ENCODE peak calls at places on chromosomes 2 and 18, in four cellular contexts. Y is HepG2, C is K562, G is SK-N-SH. P is an unnamed sample.

GRCh38 chr2:197191177-197191947 is 119.2 kb downstream of the ANKRD44 start:
- DNase-seq in Y (peak), C (peak), G (peak), P (no peak)

GRCh38 chr2:223588251-223588650 is 13.9 kb downstream of the SCG2 start:
- DNase-seq in Y (no peak), C (no peak), G (no peak), P (no peak)

GRCh38 chr2:75523313-75524275 is 37.1 kb downstream of the EVA1A start:
- DNase-seq in Y (peak), C (no peak), G (no peak), P (no peak)

GRCh38 chr2:9057939-9058761 is 54.7 kb upstream of the MBOAT2 start:
- DNase-seq in Y (no peak), C (no peak), G (no peak), P (no peak)

GRCh38 chr2:237888389-237888788 is 29.0 kb downstream of the RAMP1 start:
- DNase-seq in Y (peak), C (no peak), G (no peak), P (no peak)

GRCh38 chr2:32990556-32990955 is 43.8 kb downstream of the LTBP1 start:
- DNase-seq in Y (no peak), C (no peak), G (no peak), P (no peak)

GRCh38 chr2:170715062-170715931 is at the start of gene SP5:
- DNase-seq in Y (peak), C (peak), G (peak), P (peak)

GRCh38 chr2:144194331-144195071 is 325.4 kb downstream of the ZEB2 start:
- DNase-seq in Y (no peak), C (no peak), G (no peak), P (no peak)

GRCh38 chr2:95388091-95388692 is 14.3 kb upstream of the FAHD2A start:
- DNase-seq in Y (no peak), C (no peak), G (no peak), P (no peak)

GRCh38 chr2:207283356-207283755 is 117.6 kb upstream of the KLF7 start:
- DNase-seq in Y (no peak), C (no peak), G (no peak), P (no peak)

GRCh38 chr2:1033058-1033457 is 82.4 kb downstream of the SNTG2 start:
- DNase-seq in Y (no peak), C (no peak), G (no peak), P (no peak)

GRCh38 chr2:138572318-138572717 is 70.7 kb downstream of the SPOPL start:
- DNase-seq in Y (no peak), C (no peak), G (no peak), P (no peak)

GRCh38 chr18:70028084-70028483 is 80.4 kb upstream of the CD226 start:
- DNase-seq in Y (no peak), C (no peak), G (no peak), P (no peak)

GRCh38 chr2:115161531-115162453 is 719.4 kb downstream of the DPP10 start:
- DNase-seq in Y (no peak), C (no peak), G (peak), P (peak)

GRCh38 chr18:72652990-72653593 is 109.0 kb upstream of the CBLN2 start:
- DNase-seq in Y (peak), C (peak), G (peak), P (peak)

GRCh38 chr18:2952605-2953004 is 60.3 kb downstream of the LPIN2 start:
- DNase-seq in Y (no peak), C (no peak), G (no peak), P (no peak)

GRCh38 chr18:61157451-61157850 is 175.8 kb upstream of the CDH20 start:
- DNase-seq in Y (no peak), C (no peak), G (no peak), P (no peak)

GRCh38 chr18:45174755-45175154 is 440.5 kb upstream of the SLC14A2 start:
- DNase-seq in Y (no peak), C (no peak), G (peak), P (no peak)

GRCh38 chr2:45128580-45128997 is 119.3 kb upstream of the SIX2 start:
- DNase-seq in Y (no peak), C (no peak), G (peak), P (no peak)

GRCh38 chr18:12722731-12723130 is 19.9 kb downstream of the PSMG2 start:
- DNase-seq in Y (no peak), C (no peak), G (no peak), P (no peak)

GRCh38 chr2:235262750-235263149 is 231.1 kb upstream of the AGAP1 start:
- DNase-seq in Y (no peak), C (no peak), G (no peak), P (no peak)

GRCh38 chr2:155633060-155633839 is 699.3 kb downstream of the NR4A2 start:
- DNase-seq in Y (no peak), C (no peak), G (no peak), P (no peak)

GRCh38 chr2:174546519-174547506 is 50.8 kb downstream of the WIPF1 start:
- DNase-seq in Y (peak), C (peak), G (peak), P (peak)

GRCh38 chr2:134375935-134376334 is 122.1 kb downstream of the MGAT5 start:
- DNase-seq in Y (peak), C (no peak), G (peak), P (peak)

GRCh38 chr2:215841175-215841816 is 172.1 kb downstream of the MREG start:
- DNase-seq in Y (no peak), C (no peak), G (no peak), P (no peak)

DNA sequence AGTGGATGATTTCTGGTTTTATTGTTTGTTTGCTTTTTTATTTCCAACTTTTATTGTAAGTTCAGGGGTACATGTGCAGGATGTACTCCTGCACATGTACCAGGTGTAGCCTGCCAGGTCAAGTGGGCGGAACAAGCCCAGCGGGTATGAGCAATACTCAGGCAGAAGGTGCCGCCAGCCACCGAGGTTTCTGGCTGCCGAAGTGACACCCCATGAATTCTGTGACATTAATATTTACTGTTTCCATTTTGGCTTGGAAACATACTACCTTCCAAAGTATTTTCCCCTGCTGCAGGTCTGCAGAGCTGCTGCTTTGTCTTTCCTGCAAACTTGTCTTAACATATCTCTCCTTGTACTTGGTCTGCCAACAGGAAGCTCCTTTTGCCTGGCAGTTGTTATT is 78.5 kb downstream of the PTPN4 start:
- DNase-seq in Y (no peak), C (no peak), G (no peak), P (no peak)
- TF ChIP-seq FOXJ3 in Y (no peak), C (no peak), G (no peak), P (no peak)

GRCh38 chr18:31566576-31567306 is 24.9 kb upstream of the TTR start:
- DNase-seq in Y (peak), C (no peak), G (no peak), P (no peak)
- TF ChIP-seq FOXJ3 in Y (no peak), C (no peak), G (no peak), P (no peak)

GRCh38 chr2:241249654-241250053 is 61.2 kb downstream of the ANO7 start:
- DNase-seq in Y (no peak), C (no peak), G (no peak), P (no peak)

GRCh38 chr2:241248897-241249296 is 60.4 kb downstream of the ANO7 start:
- DNase-seq in Y (no peak), C (no peak), G (no peak), P (no peak)

GRCh38 chr2:241244368-241244767 is 55.9 kb downstream of the ANO7 start:
- DNase-seq in Y (no peak), C (no peak), G (no peak), P (no peak)

GRCh38 chr2:241252778-241253475 is 62.5 kb downstream of the HDLBP start:
- DNase-seq in Y (no peak), C (no peak), G (no peak), P (no peak)

DNA sequence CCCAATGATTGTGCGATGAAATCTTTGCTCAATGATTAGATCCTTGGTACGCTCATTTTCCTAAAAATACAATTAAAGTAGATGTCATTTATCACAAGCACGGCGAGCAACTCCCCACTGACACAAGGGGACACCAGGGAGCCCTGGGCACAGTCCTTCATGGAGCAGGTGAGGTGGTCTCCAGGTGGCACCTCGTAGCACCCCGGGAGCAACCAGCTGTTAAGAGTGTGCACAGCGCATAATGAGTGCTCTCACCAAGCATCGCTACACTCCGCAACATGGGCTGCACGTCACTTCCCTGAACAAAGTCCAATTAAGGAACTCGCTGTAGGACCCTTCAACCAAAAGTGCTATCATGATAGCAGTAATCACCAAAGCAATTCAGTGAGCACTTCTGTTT is 59.8 kb downstream of the ANO7 start:
- DNase-seq in Y (no peak), C (no peak), G (no peak), P (no peak)
- TF ChIP-seq FOXJ3 in Y (no peak), C (no peak), G (no peak), P (no peak)

DNA sequence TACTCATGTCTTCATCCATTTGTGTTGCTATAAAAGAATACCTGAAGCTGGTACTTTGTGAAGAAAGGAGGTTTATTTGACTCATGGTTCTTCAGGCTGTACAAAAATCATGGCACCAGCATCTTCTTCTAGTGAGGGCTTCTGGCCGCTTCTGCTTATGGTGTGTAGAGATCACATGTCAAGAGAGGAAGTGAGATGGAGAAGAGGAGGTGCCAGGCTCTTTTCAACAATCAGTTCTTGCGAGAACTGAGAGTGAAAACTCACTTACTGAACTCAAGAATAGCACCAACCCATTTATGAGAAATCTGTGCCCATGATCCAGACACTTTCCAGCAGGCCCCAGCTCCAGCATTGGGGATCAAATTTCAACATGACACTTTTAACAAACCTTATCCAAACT is 30.0 kb upstream of the BARD1 start:
- DNase-seq in Y (no peak), C (no peak), G (no peak), P (no peak)
- TF ChIP-seq FOXJ3 in Y (no peak), C (no peak), G (no peak), P (no peak)

GRCh38 chr18:51569561-51569960 is 372.1 kb upstream of the MEX3C start:
- DNase-seq in Y (no peak), C (no peak), G (no peak), P (no peak)

GRCh38 chr18:51568151-51568550 is 370.7 kb upstream of the MEX3C start:
- DNase-seq in Y (no peak), C (no peak), G (no peak), P (no peak)

GRCh38 chr18:51563401-51563800 is 365.9 kb upstream of the MEX3C start:
- DNase-seq in Y (no peak), C (no peak), G (no peak), P (no peak)

GRCh38 chr18:51569153-51569552 is 371.7 kb upstream of the MEX3C start:
- DNase-seq in Y (no peak), C (no peak), G (no peak), P (no peak)
- TF ChIP-seq FOXJ3 in Y (no peak), C (no peak), G (no peak), P (no peak)

GRCh38 chr18:22547807-22548561 is 130.3 kb upstream of the CTAGE1 start:
- DNase-seq in Y (no peak), C (no peak), G (no peak), P (no peak)
- TF ChIP-seq FOXJ3 in Y (no peak), C (no peak), G (no peak), P (no peak)

GRCh38 chr2:7658486-7658885 is 741.3 kb downstream of the RNF144A start:
- DNase-seq in Y (no peak), C (no peak), G (no peak), P (no peak)

GRCh38 chr2:7667260-7667757 is 750.1 kb downstream of the RNF144A start:
- DNase-seq in Y (no peak), C (no peak), G (no peak), P (no peak)

GRCh38 chr2:7660816-7661215 is 743.6 kb downstream of the RNF144A start:
- DNase-seq in Y (no peak), C (no peak), G (no peak), P (no peak)

GRCh38 chr2:7666561-7667259 is 749.5 kb downstream of the RNF144A start:
- DNase-seq in Y (no peak), C (no peak), G (no peak), P (no peak)

GRCh38 chr2:7661532-7661931 is 744.3 kb downstream of the RNF144A start:
- DNase-seq in Y (no peak), C (no peak), G (no peak), P (no peak)
- TF ChIP-seq FOXJ3 in Y (no peak), C (no peak), G (no peak), P (no peak)

DNA sequence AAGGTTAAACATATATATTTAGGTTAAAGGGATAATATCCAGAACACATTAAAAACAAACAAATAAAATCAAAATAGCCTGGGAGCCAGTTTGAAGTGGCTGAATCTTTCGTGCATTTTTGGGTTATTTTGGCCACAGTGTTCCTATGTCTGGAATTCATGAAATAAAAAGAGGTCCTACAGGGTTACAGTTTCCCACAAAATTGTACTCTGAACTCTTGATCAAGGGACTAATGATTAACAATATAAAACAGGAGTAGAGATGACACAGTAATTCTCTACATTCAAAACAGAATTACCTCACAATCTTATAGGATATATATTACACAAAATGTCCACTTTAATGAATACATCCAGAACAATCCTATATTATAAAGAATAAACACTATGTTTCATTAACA is 24.9 kb downstream of the VPS4B start:
- DNase-seq in Y (no peak), C (no peak), G (no peak), P (no peak)
- TF ChIP-seq FOXJ3 in Y (no peak), C (no peak), G (no peak), P (no peak)